ENCODE peak calls at places on chromosomes 2 and 18, in nine cellular contexts. One of them, this sample, is unnamed.

GRCh38 chr18:6368017-6368416 is 46.7 kb downstream of the L3MBTL4 start:
- DNase-seq in epithelial cell of esophagus: no peak
- DNase-seq in GM12865: no peak
- DNase-seq in fibroblast of mammary gland: no peak
- DNase-seq in AG04449: no peak
- DNase-seq in A549: no peak
- DNase-seq in IMR-90: no peak
- DNase-seq in AG09309: no peak
- DNase-seq in left ventricle myocardium inferior: no peak
- DNase-seq in this sample: no peak

GRCh38 chr2:153912798-153913396 is 41.2 kb downstream of the GALNT13 start:
- DNase-seq in epithelial cell of esophagus: no peak
- DNase-seq in GM12865: no peak
- DNase-seq in fibroblast of mammary gland: no peak
- DNase-seq in AG04449: no peak
- DNase-seq in A549: no peak
- DNase-seq in IMR-90: no peak
- DNase-seq in AG09309: no peak
- DNase-seq in left ventricle myocardium inferior: no peak
- DNase-seq in this sample: no peak

GRCh38 chr2:157492189-157492773 is 48.4 kb upstream of the CYTIP start:
- DNase-seq in epithelial cell of esophagus: peak
- DNase-seq in GM12865: peak
- DNase-seq in fibroblast of mammary gland: peak
- DNase-seq in AG04449: no peak
- DNase-seq in A549: peak
- DNase-seq in IMR-90: peak
- DNase-seq in AG09309: peak
- DNase-seq in left ventricle myocardium inferior: peak
- DNase-seq in this sample: peak

GRCh38 chr2:62270728-62271127 is 74.8 kb downstream of the B3GNT2 start:
- DNase-seq in epithelial cell of esophagus: peak
- DNase-seq in GM12865: no peak
- DNase-seq in fibroblast of mammary gland: peak
- DNase-seq in AG04449: no peak
- DNase-seq in A549: no peak
- DNase-seq in IMR-90: peak
- DNase-seq in AG09309: no peak
- DNase-seq in left ventricle myocardium inferior: peak
- DNase-seq in this sample: no peak

GRCh38 chr2:40734797-40735196 is 282.9 kb upstream of the SLC8A1 start:
- DNase-seq in epithelial cell of esophagus: no peak
- DNase-seq in GM12865: no peak
- DNase-seq in fibroblast of mammary gland: no peak
- DNase-seq in AG04449: peak
- DNase-seq in A549: no peak
- DNase-seq in IMR-90: peak
- DNase-seq in AG09309: peak
- DNase-seq in left ventricle myocardium inferior: no peak
- DNase-seq in this sample: peak

GRCh38 chr2:112032615-112033457 is 22.2 kb upstream of the TMEM87B start:
- DNase-seq in epithelial cell of esophagus: peak
- DNase-seq in GM12865: no peak
- DNase-seq in fibroblast of mammary gland: peak
- DNase-seq in AG04449: no peak
- DNase-seq in A549: no peak
- DNase-seq in IMR-90: peak
- DNase-seq in AG09309: no peak
- DNase-seq in left ventricle myocardium inferior: no peak
- DNase-seq in this sample: peak

GRCh38 chr2:173741715-173742114 is 223.5 kb downstream of the SP3 start:
- DNase-seq in epithelial cell of esophagus: peak
- DNase-seq in GM12865: no peak
- DNase-seq in fibroblast of mammary gland: no peak
- DNase-seq in AG04449: no peak
- DNase-seq in A549: no peak
- DNase-seq in IMR-90: no peak
- DNase-seq in AG09309: no peak
- DNase-seq in left ventricle myocardium inferior: no peak
- DNase-seq in this sample: no peak

GRCh38 chr2:228545749-228546148 is 364.3 kb upstream of the SPHKAP start:
- DNase-seq in epithelial cell of esophagus: no peak
- DNase-seq in GM12865: no peak
- DNase-seq in fibroblast of mammary gland: no peak
- DNase-seq in AG04449: no peak
- DNase-seq in A549: no peak
- DNase-seq in IMR-90: no peak
- DNase-seq in AG09309: no peak
- DNase-seq in left ventricle myocardium inferior: no peak
- DNase-seq in this sample: peak

GRCh38 chr2:121084137-121084680 is 200.8 kb downstream of the TFCP2L1 start:
- DNase-seq in epithelial cell of esophagus: peak
- DNase-seq in GM12865: no peak
- DNase-seq in fibroblast of mammary gland: no peak
- DNase-seq in AG04449: no peak
- DNase-seq in A549: no peak
- DNase-seq in IMR-90: no peak
- DNase-seq in AG09309: no peak
- DNase-seq in left ventricle myocardium inferior: no peak
- DNase-seq in this sample: no peak

GRCh38 chr2:11558206-11558886 is 24.5 kb downstream of the GREB1 start:
- DNase-seq in epithelial cell of esophagus: no peak
- DNase-seq in GM12865: no peak
- DNase-seq in fibroblast of mammary gland: no peak
- DNase-seq in AG04449: no peak
- DNase-seq in A549: no peak
- DNase-seq in IMR-90: no peak
- DNase-seq in AG09309: no peak
- DNase-seq in left ventricle myocardium inferior: no peak
- DNase-seq in this sample: no peak

GRCh38 chr2:160666019-160666676 is 172.5 kb upstream of the RBMS1 start:
- DNase-seq in epithelial cell of esophagus: peak
- DNase-seq in GM12865: peak
- DNase-seq in fibroblast of mammary gland: peak
- DNase-seq in AG04449: peak
- DNase-seq in A549: peak
- DNase-seq in IMR-90: peak
- DNase-seq in AG09309: peak
- DNase-seq in left ventricle myocardium inferior: no peak
- DNase-seq in this sample: peak

GRCh38 chr2:67974564-67975430 is 88.0 kb downstream of the C1D start:
- DNase-seq in epithelial cell of esophagus: peak
- DNase-seq in GM12865: no peak
- DNase-seq in fibroblast of mammary gland: peak
- DNase-seq in AG04449: no peak
- DNase-seq in A549: no peak
- DNase-seq in IMR-90: no peak
- DNase-seq in AG09309: no peak
- DNase-seq in left ventricle myocardium inferior: peak
- DNase-seq in this sample: peak

GRCh38 chr18:49499046-49499637 is 12.1 kb upstream of the C18orf32 start:
- DNase-seq in epithelial cell of esophagus: no peak
- DNase-seq in GM12865: no peak
- DNase-seq in fibroblast of mammary gland: no peak
- DNase-seq in AG04449: no peak
- DNase-seq in A549: no peak
- DNase-seq in IMR-90: no peak
- DNase-seq in AG09309: no peak
- DNase-seq in left ventricle myocardium inferior: no peak
- DNase-seq in this sample: no peak

GRCh38 chr2:54499666-54500065 is 43.5 kb downstream of the SPTBN1 start:
- DNase-seq in epithelial cell of esophagus: no peak
- DNase-seq in GM12865: no peak
- DNase-seq in fibroblast of mammary gland: peak
- DNase-seq in AG04449: no peak
- DNase-seq in A549: no peak
- DNase-seq in IMR-90: peak
- DNase-seq in AG09309: no peak
- DNase-seq in left ventricle myocardium inferior: no peak
- DNase-seq in this sample: peak

GRCh38 chr2:15863089-15863488 is 77.3 kb upstream of the MYCN start:
- DNase-seq in epithelial cell of esophagus: no peak
- DNase-seq in GM12865: no peak
- DNase-seq in fibroblast of mammary gland: no peak
- DNase-seq in AG04449: no peak
- DNase-seq in A549: no peak
- DNase-seq in IMR-90: no peak
- DNase-seq in AG09309: no peak
- DNase-seq in left ventricle myocardium inferior: no peak
- DNase-seq in this sample: no peak

GRCh38 chr2:214320211-214320610 is 90.6 kb upstream of the VWC2L start:
- DNase-seq in epithelial cell of esophagus: peak
- DNase-seq in GM12865: no peak
- DNase-seq in fibroblast of mammary gland: no peak
- DNase-seq in AG04449: no peak
- DNase-seq in A549: no peak
- DNase-seq in IMR-90: no peak
- DNase-seq in AG09309: no peak
- DNase-seq in left ventricle myocardium inferior: no peak
- DNase-seq in this sample: no peak

GRCh38 chr18:58861353-58861752 is 3.3 kb upstream of the ZNF532 start:
- DNase-seq in epithelial cell of esophagus: peak
- DNase-seq in GM12865: no peak
- DNase-seq in fibroblast of mammary gland: no peak
- DNase-seq in AG04449: no peak
- DNase-seq in A549: no peak
- DNase-seq in IMR-90: no peak
- DNase-seq in AG09309: no peak
- DNase-seq in left ventricle myocardium inferior: no peak
- DNase-seq in this sample: no peak

DNA sequence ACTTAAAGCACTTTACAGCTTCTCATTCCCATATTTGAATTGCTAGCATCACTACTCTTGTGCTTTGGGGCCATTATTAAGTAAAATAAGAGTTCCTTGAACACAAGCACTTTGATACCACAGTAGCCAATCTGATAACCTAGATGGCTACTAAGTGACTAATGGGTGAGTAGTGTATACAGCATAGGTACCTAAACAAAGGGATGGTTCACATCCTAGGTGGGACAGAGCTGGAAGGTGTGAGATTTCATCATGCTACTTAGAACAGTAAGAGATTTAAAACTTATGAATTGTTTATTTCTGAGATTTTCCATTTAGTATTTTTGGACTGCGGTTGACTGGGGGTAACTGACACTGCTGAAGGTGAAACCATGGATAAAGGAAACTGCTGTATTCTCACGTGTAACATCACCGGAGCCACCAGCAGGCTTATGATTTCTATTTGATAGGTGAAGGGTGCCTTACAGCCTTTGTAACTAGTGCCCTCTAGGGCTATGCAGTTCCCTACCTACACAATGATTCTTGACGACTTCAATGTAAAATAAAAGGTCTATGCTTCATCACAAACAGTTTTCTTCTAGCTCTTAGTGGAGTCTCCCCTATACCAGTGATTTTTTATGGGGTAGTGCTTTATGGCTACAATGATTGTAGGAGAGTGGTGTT is 22.1 kb upstream of the CRIM1 start:
- DNase-seq in epithelial cell of esophagus: peak
- DNase-seq in GM12865: no peak
- DNase-seq in fibroblast of mammary gland: no peak
- DNase-seq in AG04449: no peak
- DNase-seq in A549: no peak
- DNase-seq in IMR-90: no peak
- DNase-seq in AG09309: no peak
- DNase-seq in left ventricle myocardium inferior: no peak
- DNase-seq in this sample: no peak
- TF ChIP-seq CTCF in epithelial cell of esophagus: peak
- TF ChIP-seq CTCF in GM12865: peak
- TF ChIP-seq CTCF in fibroblast of mammary gland: no peak
- TF ChIP-seq CTCF in AG04449: no peak
- TF ChIP-seq CTCF in A549: peak
- TF ChIP-seq CTCF in IMR-90: no peak
- TF ChIP-seq CTCF in AG09309: no peak
- TF ChIP-seq CTCF in left ventricle myocardium inferior: no peak
- TF ChIP-seq CTCF in this sample: no peak

GRCh38 chr18:26832302-26832701 is 33.2 kb downstream of the AQP4 start:
- DNase-seq in epithelial cell of esophagus: no peak
- DNase-seq in GM12865: no peak
- DNase-seq in fibroblast of mammary gland: no peak
- DNase-seq in AG04449: no peak
- DNase-seq in A549: no peak
- DNase-seq in IMR-90: no peak
- DNase-seq in AG09309: no peak
- DNase-seq in left ventricle myocardium inferior: no peak
- DNase-seq in this sample: no peak
- H3K4me3 ChIP-seq in epithelial cell of esophagus: no peak
- H3K4me3 ChIP-seq in GM12865: no peak
- H3K4me3 ChIP-seq in fibroblast of mammary gland: no peak
- H3K4me3 ChIP-seq in AG04449: no peak
- H3K4me3 ChIP-seq in A549: no peak
- H3K4me3 ChIP-seq in IMR-90: no peak
- H3K4me3 ChIP-seq in AG09309: no peak
- H3K4me3 ChIP-seq in left ventricle myocardium inferior: no peak
- H3K4me3 ChIP-seq in this sample: no peak

GRCh38 chr18:61896118-61896517 is 3.3 kb upstream of the RNF152 start:
- DNase-seq in epithelial cell of esophagus: no peak
- DNase-seq in GM12865: no peak
- DNase-seq in fibroblast of mammary gland: no peak
- DNase-seq in AG04449: no peak
- DNase-seq in A549: no peak
- DNase-seq in IMR-90: no peak
- DNase-seq in AG09309: no peak
- DNase-seq in left ventricle myocardium inferior: no peak
- DNase-seq in this sample: no peak

GRCh38 chr18:61898576-61899205 is 5.9 kb upstream of the RNF152 start:
- DNase-seq in epithelial cell of esophagus: peak
- DNase-seq in GM12865: no peak
- DNase-seq in fibroblast of mammary gland: no peak
- DNase-seq in AG04449: no peak
- DNase-seq in A549: peak
- DNase-seq in IMR-90: no peak
- DNase-seq in AG09309: no peak
- DNase-seq in left ventricle myocardium inferior: no peak
- DNase-seq in this sample: peak

GRCh38 chr18:61900504-61901281 is 7.9 kb upstream of the RNF152 start:
- DNase-seq in epithelial cell of esophagus: no peak
- DNase-seq in GM12865: no peak
- DNase-seq in fibroblast of mammary gland: no peak
- DNase-seq in AG04449: no peak
- DNase-seq in A549: no peak
- DNase-seq in IMR-90: no peak
- DNase-seq in AG09309: no peak
- DNase-seq in left ventricle myocardium inferior: no peak
- DNase-seq in this sample: no peak

GRCh38 chr18:61896767-61897166 is 4.0 kb upstream of the RNF152 start:
- DNase-seq in epithelial cell of esophagus: peak
- DNase-seq in GM12865: no peak
- DNase-seq in fibroblast of mammary gland: peak
- DNase-seq in AG04449: no peak
- DNase-seq in A549: no peak
- DNase-seq in IMR-90: peak
- DNase-seq in AG09309: peak
- DNase-seq in left ventricle myocardium inferior: peak
- DNase-seq in this sample: peak

GRCh38 chr18:61901334-61901986 is 8.7 kb upstream of the RNF152 start:
- DNase-seq in epithelial cell of esophagus: peak
- DNase-seq in GM12865: peak
- DNase-seq in fibroblast of mammary gland: peak
- DNase-seq in AG04449: no peak
- DNase-seq in A549: peak
- DNase-seq in IMR-90: peak
- DNase-seq in AG09309: peak
- DNase-seq in left ventricle myocardium inferior: no peak
- DNase-seq in this sample: peak
- TF ChIP-seq CTCF in epithelial cell of esophagus: peak
- TF ChIP-seq CTCF in GM12865: peak
- TF ChIP-seq CTCF in fibroblast of mammary gland: peak
- TF ChIP-seq CTCF in AG04449: peak
- TF ChIP-seq CTCF in A549: peak
- TF ChIP-seq CTCF in IMR-90: peak
- TF ChIP-seq CTCF in AG09309: peak
- TF ChIP-seq CTCF in left ventricle myocardium inferior: peak
- TF ChIP-seq CTCF in this sample: peak

GRCh38 chr18:3015851-3016250 is 2.9 kb upstream of the LPIN2 start:
- DNase-seq in epithelial cell of esophagus: peak
- DNase-seq in GM12865: no peak
- DNase-seq in fibroblast of mammary gland: no peak
- DNase-seq in AG04449: no peak
- DNase-seq in A549: no peak
- DNase-seq in IMR-90: no peak
- DNase-seq in AG09309: no peak
- DNase-seq in left ventricle myocardium inferior: no peak
- DNase-seq in this sample: no peak
- H3K4me3 ChIP-seq in epithelial cell of esophagus: no peak
- H3K4me3 ChIP-seq in GM12865: no peak
- H3K4me3 ChIP-seq in fibroblast of mammary gland: no peak
- H3K4me3 ChIP-seq in AG04449: no peak
- H3K4me3 ChIP-seq in A549: no peak
- H3K4me3 ChIP-seq in IMR-90: no peak
- H3K4me3 ChIP-seq in AG09309: no peak
- H3K4me3 ChIP-seq in left ventricle myocardium inferior: no peak
- H3K4me3 ChIP-seq in this sample: no peak

This sample was measured in AG10803.